ENCODE peak calls at places on chromosome 1, in ten cellular contexts. I, V, H, M, C, G, J, D, N and Y are unnamed samples.

GRCh38 chr1:198656500-198656932 is 17.7 kb downstream of the PTPRC start:
- DNase-seq in H (peak; percentile 40), G (no peak), V (no peak), C (no peak), N (no peak), I (peak; percentile 49), J (peak; percentile 78), M (no peak), D (no peak), Y (peak; percentile 87)

GRCh38 chr1:170730443-170730842 is 66.5 kb downstream of the PRRX1 start:
- DNase-seq in V (no peak), J (no peak), N (no peak), D (peak; percentile 49), C (no peak), I (no peak), M (no peak), H (no peak), G (no peak), Y (no peak)

GRCh38 chr1:67835663-67836452 is 2.6 kb upstream of the GNG12 start:
- DNase-seq in N (no peak), G (no peak), V (no peak), C (no peak), H (no peak), I (no peak), M (no peak), J (no peak), D (no peak), Y (no peak)

GRCh38 chr1:218851601-218852000 is 322.1 kb upstream of the LYPLAL1 start:
- DNase-seq in G (no peak), C (no peak), D (peak; percentile 72), H (no peak), J (no peak), M (no peak), N (no peak), V (no peak), I (no peak), Y (no peak)

GRCh38 chr1:34859442-34860200 is at the start of gene SMIM12:
- DNase-seq in J (peak; percentile 97), D (peak; percentile 90), C (peak; percentile 93), G (peak; percentile 95), H (peak; percentile 96), N (peak; percentile 95), M (peak; percentile 95), I (peak; percentile 98), V (peak; percentile 92), Y (peak; percentile 98)

GRCh38 chr1:174072546-174072945 is 50.4 kb upstream of the RC3H1 start:
- DNase-seq in D (no peak), M (no peak), V (no peak), J (no peak), N (no peak), H (no peak), G (no peak), C (no peak), I (no peak), Y (no peak)

GRCh38 chr1:63368131-63368530 is 704 bp downstream of the ALG6 start:
- DNase-seq in M (no peak), C (no peak), J (no peak), V (no peak), N (no peak), I (no peak), H (no peak), G (no peak), D (no peak), Y (no peak)

GRCh38 chr1:182850319-182850718 is 11.2 kb downstream of the DHX9 start:
- DNase-seq in G (no peak), J (no peak), H (no peak), I (no peak), N (no peak), C (no peak), D (no peak), V (no peak), M (no peak), Y (no peak)

GRCh38 chr1:222167111-222167510 is 380.8 kb downstream of the HHIPL2 start:
- DNase-seq in J (peak; percentile 24), I (peak; percentile 29), M (peak; percentile 34), G (no peak), H (peak; percentile 51), N (peak; percentile 22), V (no peak), C (no peak), D (peak; percentile 94), Y (no peak)

GRCh38 chr1:54117815-54118563 is 34.8 kb downstream of the CDCP2 start:
- DNase-seq in N (peak; percentile 43), G (no peak), H (no peak), V (no peak), M (no peak), I (no peak), D (peak; percentile 40), C (no peak), J (no peak), Y (peak; percentile 36)

GRCh38 chr1:154574715-154575114 is 7.1 kb downstream of the CHRNB2 start:
- DNase-seq in V (no peak), H (no peak), G (no peak), I (no peak), D (peak; percentile 49), N (no peak), M (no peak), J (no peak), C (no peak), Y (no peak)

GRCh38 chr1:169305948-169306347 is 61.6 kb downstream of the NME7 start:
- DNase-seq in G (no peak), I (no peak), D (no peak), M (no peak), H (no peak), N (no peak), V (no peak), J (no peak), C (no peak), Y (no peak)

DNA sequence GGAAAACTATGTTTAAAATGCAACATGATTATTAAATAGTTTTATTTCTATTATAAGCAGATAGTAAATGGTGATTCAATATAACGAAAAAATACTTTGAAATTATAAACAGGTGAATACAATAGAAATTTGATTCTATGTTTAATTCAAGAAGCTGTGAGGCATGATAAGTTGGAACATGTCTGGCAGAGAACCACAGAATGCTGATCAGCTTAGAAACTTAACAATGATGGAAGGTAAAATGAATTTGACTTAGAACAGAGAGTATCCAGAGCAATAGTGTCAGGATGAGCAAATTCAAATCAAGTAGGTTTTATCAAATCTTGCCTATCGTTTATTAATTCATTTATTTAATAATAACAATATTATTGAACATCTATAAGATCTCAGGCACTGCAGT is 83.4 kb upstream of the ADGRL4 start:
- DNase-seq in G (no peak), M (no peak), N (no peak), J (no peak), I (no peak), V (no peak), C (no peak), H (no peak), D (no peak), Y (no peak)
- TF ChIP-seq POLR2A in G (no peak), M (no peak), N (no peak), J (no peak), I (no peak), V (no peak), C (no peak), H (no peak), D (no peak), Y (no peak)

GRCh38 chr1:33008051-33008914 is 28.4 kb downstream of the AK2 start:
- DNase-seq in I (no peak), V (no peak), N (no peak), J (no peak), G (no peak), C (no peak), M (no peak), H (peak; percentile 83), D (no peak), Y (no peak)
- H3K27ac ChIP-seq in I (no peak overlapping the region), V (no peak overlapping the region), N (no peak overlapping the region), J (no peak overlapping the region), G (no peak overlapping the region), C (no peak overlapping the region), M (no peak overlapping the region), H (peak overlapping the region; percentile 80), D (no peak overlapping the region), Y (peak overlapping the region; percentile 75)

DNA sequence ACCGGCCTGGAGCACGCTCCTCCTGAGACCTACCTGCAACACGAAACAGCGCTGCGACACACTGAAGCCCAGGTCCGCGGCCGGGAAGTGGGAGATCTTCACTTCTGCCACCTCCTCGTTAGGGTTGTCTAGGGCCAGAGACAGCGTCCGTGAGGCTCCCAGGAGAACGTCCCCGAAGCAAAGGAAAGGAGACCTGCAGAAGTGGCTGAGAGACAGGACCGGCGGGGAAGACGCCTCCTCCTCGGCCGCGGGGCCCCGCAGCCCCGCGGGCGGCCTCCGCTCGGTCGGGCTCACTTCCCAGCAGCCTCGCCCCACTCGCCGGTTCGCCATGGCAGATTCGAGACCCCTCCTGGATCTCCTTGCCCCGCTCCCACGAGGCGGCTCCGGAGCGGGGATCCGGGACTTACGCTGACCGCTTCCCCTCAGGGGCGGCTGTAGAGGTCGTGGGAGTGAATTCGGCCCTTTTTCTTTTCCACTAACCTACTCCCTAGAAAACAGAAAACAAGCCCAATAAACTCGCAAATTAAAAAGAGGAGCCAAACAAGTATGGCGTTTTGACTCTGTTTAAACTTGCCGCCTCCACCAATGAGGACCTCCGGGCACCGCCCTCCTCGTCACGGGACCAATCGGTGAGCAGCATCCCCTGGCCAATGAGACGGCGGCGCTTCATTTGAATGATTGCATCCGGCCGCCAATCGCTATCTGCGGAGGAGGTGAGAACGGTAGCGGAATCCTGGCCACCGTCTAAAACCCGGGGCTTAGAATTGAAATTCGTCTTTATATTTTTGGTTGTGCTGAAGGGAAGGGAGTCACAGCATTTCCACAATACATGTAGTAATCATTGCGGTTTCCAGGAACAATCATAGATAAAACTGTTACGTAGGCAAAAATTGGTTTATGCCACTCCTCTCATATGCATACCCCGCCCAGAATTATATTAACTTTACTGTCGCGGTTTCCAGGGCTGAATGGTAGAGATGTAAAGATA is at the start of gene ASPM:
- DNase-seq in H (peak; percentile 93), N (peak; percentile 87), C (peak; percentile 92), V (peak; percentile 92), M (peak; percentile 95), I (peak; percentile 97), D (peak; percentile 93), G (peak; percentile 94), J (peak; percentile 95), Y (peak; percentile 96)
- TF ChIP-seq POLR2A in H (no peak), N (no peak), C (no peak), V (no peak), M (no peak), I (no peak), D (no peak), G (no peak), J (no peak), Y (no peak)

DNA sequence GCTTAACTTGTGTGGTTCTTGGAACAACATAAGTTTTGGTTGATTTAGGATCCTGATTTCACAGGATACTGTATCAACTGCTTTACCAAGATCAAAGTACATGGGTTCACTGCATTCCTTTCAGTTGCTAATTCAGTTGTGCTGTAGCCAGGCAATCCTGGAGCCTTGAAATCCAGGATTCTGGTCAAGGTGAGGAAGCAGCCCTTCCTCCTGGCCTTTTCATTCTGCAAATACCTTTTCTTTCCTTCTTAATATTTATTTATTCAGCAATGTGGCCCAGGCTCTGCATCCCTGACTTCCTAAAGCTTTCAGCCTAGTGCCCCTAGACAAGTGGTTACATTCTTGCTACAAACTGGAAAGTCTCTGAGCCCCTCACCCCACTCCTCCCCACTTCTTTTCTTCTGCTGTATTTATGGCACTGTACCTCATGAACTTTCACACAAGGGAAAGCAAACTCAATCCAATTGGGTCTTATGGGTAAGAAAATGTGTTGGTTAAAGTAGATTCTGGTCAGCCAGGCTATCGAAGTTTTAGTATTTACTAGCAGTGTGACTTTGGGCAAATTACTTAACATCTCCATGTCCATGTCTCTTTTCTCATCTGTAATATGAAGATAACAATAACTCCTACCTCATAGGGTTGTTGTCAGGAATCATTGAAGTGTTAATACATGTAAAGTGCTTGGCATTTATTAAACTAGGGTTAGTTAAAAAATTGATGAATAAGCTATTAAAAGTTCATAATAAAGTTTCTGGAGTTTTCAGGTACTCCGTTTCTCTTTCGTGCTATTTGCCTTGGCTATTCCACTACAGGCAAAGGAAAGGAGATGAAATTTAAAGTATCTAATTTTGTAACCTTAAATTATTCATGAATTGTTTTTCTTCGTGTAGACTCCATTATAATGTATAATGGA is 16.4 kb downstream of the LRRC8D start:
- DNase-seq in C (no peak), I (no peak), D (no peak), H (no peak), N (no peak), V (no peak), G (no peak), M (no peak), J (no peak), Y (no peak)
- H3K27ac ChIP-seq in C (no peak overlapping the region), I (no peak overlapping the region), D (no peak overlapping the region), H (no peak overlapping the region), N (no peak overlapping the region), V (no peak overlapping the region), G (no peak overlapping the region), M (peak overlapping the region; percentile 69), J (no peak overlapping the region), Y (no peak overlapping the region)